ENCODE peak calls at places on chromosomes 6 and 20, in seven cellular contexts. D is A549, S is H9, B is hepatocyte, P is mesendoderm, U is fibroblast of lung, F is DND-41. I is an unnamed sample.

GRCh38 chr6:170128346-170128745 is 162.5 kb downstream of the DLL1 start:
- DNase-seq in D (no peak), S (no peak), B (peak), P (no peak), U (no peak), F (no peak), I (no peak)

GRCh38 chr6:150936021-150936555 is 70.6 kb downstream of the MTHFD1L start:
- DNase-seq in D (no peak), S (no peak), B (no peak), P (no peak), U (no peak), F (no peak), I (no peak)

GRCh38 chr6:69827491-69827890 is 30.7 kb upstream of the LMBRD1 start:
- DNase-seq in D (no peak), S (no peak), B (no peak), P (peak), U (peak), F (no peak), I (peak)

GRCh38 chr20:56968386-56969048 is 297.9 kb downstream of the BMP7 start:
- DNase-seq in D (no peak), S (no peak), B (no peak), P (no peak), U (no peak), F (no peak), I (no peak)

GRCh38 chr6:155038104-155038503 is 43.0 kb downstream of the TIAM2 start:
- DNase-seq in D (no peak), S (no peak), B (no peak), P (no peak), U (no peak), F (no peak), I (no peak)

GRCh38 chr6:37713529-37714119 is 15.9 kb upstream of the MDGA1 start:
- DNase-seq in D (no peak), S (no peak), B (no peak), P (no peak), U (peak), F (no peak), I (peak)

GRCh38 chr6:5636210-5637030 is 370.3 kb downstream of the NRN1 start:
- DNase-seq in D (no peak), S (no peak), B (no peak), P (peak), U (no peak), F (no peak), I (no peak)

GRCh38 chr6:169420912-169421543 is 167.4 kb upstream of the THBS2 start:
- DNase-seq in D (no peak), S (peak), B (peak), P (peak), U (no peak), F (no peak), I (peak)

GRCh38 chr6:155201461-155202226 is 62.2 kb upstream of the CLDN20 start:
- DNase-seq in D (peak), S (no peak), B (peak), P (no peak), U (peak), F (no peak), I (peak)

GRCh38 chr6:39088331-39088730 is 26.7 kb downstream of the SAYSD1 start:
- DNase-seq in D (peak), S (peak), B (peak), P (peak), U (peak), F (no peak), I (peak)
- H3K4me2 ChIP-seq in D (no peak), S (no peak), B (no peak), P (no peak), U (no peak), F (no peak), I (no peak)

DNA sequence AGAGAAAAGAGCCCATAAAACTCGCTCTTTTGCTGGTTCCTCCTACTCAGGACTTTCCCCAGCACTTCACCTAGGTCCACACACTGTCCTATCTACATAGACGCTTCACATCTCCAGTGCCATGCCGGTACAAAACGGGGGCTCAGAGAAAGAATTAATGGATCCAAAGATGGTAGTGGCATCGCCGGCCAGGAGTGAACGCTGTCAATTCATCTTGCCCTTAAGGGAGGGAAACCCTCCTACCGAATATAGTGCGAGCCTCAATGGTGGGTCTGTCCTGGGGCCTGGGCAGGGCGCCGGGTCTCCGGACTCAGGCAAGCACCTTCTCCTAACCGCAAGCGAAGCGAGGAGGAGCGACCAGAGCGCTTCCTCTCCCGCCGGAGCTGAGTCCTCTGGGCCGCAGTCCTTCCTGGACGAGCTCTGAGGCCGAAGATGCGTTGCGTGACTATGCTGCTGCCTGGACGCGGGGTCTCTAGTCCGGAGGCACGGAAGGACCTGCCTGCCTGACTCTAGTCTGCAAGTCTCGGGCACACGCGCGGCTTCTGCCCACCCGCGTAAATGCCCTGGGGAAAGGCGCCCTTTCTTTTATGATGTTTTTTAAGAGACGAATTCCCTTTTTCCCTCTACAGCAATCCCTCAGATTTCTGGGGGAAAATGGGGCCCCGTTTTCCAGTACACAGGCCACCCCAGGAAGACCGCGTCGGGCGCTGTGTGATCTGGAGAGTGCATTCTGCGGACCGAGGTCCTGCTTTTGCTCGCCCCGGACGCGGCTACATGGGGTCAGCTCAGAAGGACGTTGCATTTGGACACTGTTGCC is 100.1 kb upstream of the PRDM1 start:
- DNase-seq in D (no peak), S (peak), B (peak), P (peak), U (peak), F (no peak), I (peak)
- H3K4me2 ChIP-seq in D (no peak), S (peak), B (peak), P (peak), U (peak), F (no peak), I (no peak)

GRCh38 chr6:109091314-109092009 is 3.2 kb downstream of the SESN1 start:
- DNase-seq in D (no peak), S (no peak), B (no peak), P (no peak), U (no peak), F (no peak), I (peak)
- H3K4me2 ChIP-seq in D (peak), S (no peak), B (peak), P (no peak), U (no peak), F (peak), I (no peak)

GRCh38 chr6:25414755-25415154 is 135.6 kb downstream of the CARMIL1 start:
- DNase-seq in D (no peak), S (no peak), B (no peak), P (no peak), U (no peak), F (no peak), I (no peak)
- H3K4me2 ChIP-seq in D (no peak), S (no peak), B (no peak), P (no peak), U (no peak), F (no peak), I (no peak)

GRCh38 chr6:128598561-128598960 is 78.2 kb upstream of the PTPRK start:
- DNase-seq in D (no peak), S (no peak), B (peak), P (peak), U (no peak), F (no peak), I (no peak)
- H3K4me2 ChIP-seq in D (no peak), S (no peak), B (no peak), P (no peak), U (no peak), F (no peak), I (no peak)

GRCh38 chr20:15846446-15846845 is 726.8 kb downstream of the KIF16B start:
- DNase-seq in D (no peak), S (no peak), B (no peak), P (no peak), U (no peak), F (no peak), I (no peak)
- H3K4me2 ChIP-seq in D (no peak), S (no peak), B (no peak), P (no peak), U (no peak), F (no peak), I (no peak)

GRCh38 chr20:25397081-25397480 is 6.4 kb upstream of the ABHD12 start:
- DNase-seq in D (no peak), S (no peak), B (no peak), P (no peak), U (no peak), F (no peak), I (no peak)
- H3K4me2 ChIP-seq in D (no peak), S (no peak), B (peak), P (no peak), U (no peak), F (no peak), I (no peak)

DNA sequence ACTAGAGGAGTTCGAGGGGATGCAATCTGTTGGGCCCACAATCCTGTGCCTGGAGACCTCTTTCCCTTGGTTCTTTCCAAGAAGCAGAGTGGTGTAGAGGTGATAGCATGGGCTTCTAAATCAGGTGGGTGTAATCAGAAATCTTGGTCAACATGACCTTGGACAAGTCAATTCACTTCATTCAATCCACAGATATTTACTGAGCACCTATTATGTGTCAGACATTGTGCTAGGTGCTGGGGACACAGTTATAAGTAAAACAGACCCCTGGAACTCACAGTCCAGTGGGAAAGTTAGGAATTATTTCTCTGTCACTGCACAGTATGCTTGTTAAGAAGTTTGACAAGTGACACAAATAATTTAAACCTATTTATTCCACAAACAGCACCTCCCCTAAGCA is 3.3 kb upstream of the E2F1 start:
- DNase-seq in D (no peak), S (no peak), B (no peak), P (no peak), U (no peak), F (no peak), I (no peak)
- H3K4me2 ChIP-seq in D (no peak), S (no peak), B (no peak), P (no peak), U (no peak), F (peak), I (no peak)